ENCODE peak calls at places on chromosomes 3 and 15, in five cellular contexts. One of them, this sample, is unnamed.

GRCh38 chr3:186413615-186414415 is 51.8 kb upstream of the DGKG start:
- DNase-seq in A549: no peak
- DNase-seq in WTC11: peak
- DNase-seq in HCT116: no peak
- DNase-seq in HepG2: no peak
- DNase-seq in this sample: peak

GRCh38 chr3:160577551-160578195 is 12.3 kb upstream of the KPNA4 start:
- DNase-seq in HCT116: peak
- DNase-seq in WTC11: no peak
- DNase-seq in A549: no peak
- DNase-seq in HepG2: peak
- DNase-seq in this sample: no peak

GRCh38 chr15:38217181-38217580 is 35.5 kb upstream of the SPRED1 start:
- DNase-seq in HepG2: no peak
- DNase-seq in HCT116: no peak
- DNase-seq in WTC11: no peak
- DNase-seq in A549: no peak
- DNase-seq in this sample: peak

GRCh38 chr3:180059351-180059750 is 22.6 kb upstream of the PEX5L start:
- DNase-seq in WTC11: no peak
- DNase-seq in HepG2: no peak
- DNase-seq in A549: no peak
- DNase-seq in HCT116: no peak
- DNase-seq in this sample: no peak

GRCh38 chr15:48469681-48470080 is 138.5 kb downstream of the DUT start:
- DNase-seq in WTC11: no peak
- DNase-seq in A549: no peak
- DNase-seq in HepG2: no peak
- DNase-seq in HCT116: no peak
- DNase-seq in this sample: no peak

GRCh38 chr3:45244356-45244755 is 18.3 kb upstream of the TMEM158 start:
- DNase-seq in A549: no peak
- DNase-seq in WTC11: no peak
- DNase-seq in HCT116: no peak
- DNase-seq in HepG2: no peak
- DNase-seq in this sample: no peak

GRCh38 chr3:151837057-151837456 is 23.1 kb downstream of the AADAC start:
- DNase-seq in HepG2: no peak
- DNase-seq in A549: peak
- DNase-seq in HCT116: peak
- DNase-seq in WTC11: no peak
- DNase-seq in this sample: peak

GRCh38 chr15:31365655-31366127 is 39.1 kb downstream of the KLF13 start:
- DNase-seq in A549: no peak
- DNase-seq in WTC11: peak
- DNase-seq in HCT116: no peak
- DNase-seq in HepG2: no peak
- DNase-seq in this sample: peak

GRCh38 chr3:58296269-58296668 is 9.8 kb upstream of the RPP14 start:
- DNase-seq in HepG2: no peak
- DNase-seq in HCT116: no peak
- DNase-seq in WTC11: no peak
- DNase-seq in A549: no peak
- DNase-seq in this sample: no peak

GRCh38 chr3:29430558-29430971 is 149.7 kb downstream of the RBMS3 start:
- DNase-seq in HepG2: no peak
- DNase-seq in HCT116: no peak
- DNase-seq in WTC11: no peak
- DNase-seq in A549: no peak
- DNase-seq in this sample: no peak

GRCh38 chr3:72756900-72757299 is 91.3 kb downstream of the SHQ1 start:
- DNase-seq in HCT116: no peak
- DNase-seq in WTC11: no peak
- DNase-seq in A549: no peak
- DNase-seq in HepG2: no peak
- DNase-seq in this sample: peak

GRCh38 chr15:90716317-90716975 is 700 bp upstream of the BLM start:
- DNase-seq in HCT116: no peak
- DNase-seq in A549: no peak
- DNase-seq in HepG2: no peak
- DNase-seq in WTC11: no peak
- DNase-seq in this sample: peak

GRCh38 chr3:20822251-20822650 is 636.2 kb upstream of the SGO1 start:
- DNase-seq in HepG2: no peak
- DNase-seq in A549: no peak
- DNase-seq in WTC11: no peak
- DNase-seq in HCT116: no peak
- DNase-seq in this sample: no peak

GRCh38 chr3:120468635-120469295 is 18.0 kb upstream of the FSTL1 start:
- DNase-seq in HepG2: no peak
- DNase-seq in A549: no peak
- DNase-seq in HCT116: no peak
- DNase-seq in WTC11: no peak
- DNase-seq in this sample: no peak

GRCh38 chr3:30098206-30098605 is 508.2 kb upstream of the TGFBR2 start:
- DNase-seq in A549: no peak
- DNase-seq in HCT116: no peak
- DNase-seq in HepG2: no peak
- DNase-seq in WTC11: no peak
- DNase-seq in this sample: no peak

GRCh38 chr3:111823341-111823830 is 35.7 kb upstream of the PHLDB2 start:
- DNase-seq in A549: no peak
- DNase-seq in HepG2: no peak
- DNase-seq in HCT116: no peak
- DNase-seq in WTC11: no peak
- DNase-seq in this sample: no peak

GRCh38 chr3:114213669-114214541 is 23.5 kb downstream of the ZNF80 start:
- DNase-seq in HepG2: no peak
- DNase-seq in HCT116: no peak
- DNase-seq in A549: no peak
- DNase-seq in WTC11: no peak
- DNase-seq in this sample: peak

GRCh38 chr15:55827204-55827603 is 84.3 kb upstream of the PRTG start:
- DNase-seq in A549: no peak
- DNase-seq in HCT116: no peak
- DNase-seq in HepG2: no peak
- DNase-seq in WTC11: no peak
- DNase-seq in this sample: no peak

DNA sequence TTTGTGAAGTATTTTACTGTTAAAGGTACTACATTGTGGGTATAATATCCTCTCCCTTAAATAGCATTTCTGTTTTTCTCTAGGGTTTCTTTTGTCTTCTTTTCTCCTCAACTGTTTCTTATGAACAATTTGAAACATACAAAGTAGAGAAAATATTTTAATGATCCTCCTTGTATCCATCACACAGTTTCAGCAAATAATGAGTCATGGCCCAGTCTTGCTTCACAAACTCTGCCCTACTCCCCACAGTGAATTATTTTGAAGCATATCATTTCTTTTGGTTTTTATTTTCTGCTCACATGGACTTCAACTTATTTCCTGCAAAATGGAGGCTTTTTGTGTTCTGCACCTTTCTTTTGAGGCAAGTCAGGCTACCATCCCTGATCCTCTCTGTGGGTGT is 6.1 kb upstream of the SCAANT1 start:
- DNase-seq in WTC11: no peak
- DNase-seq in A549: no peak
- DNase-seq in HepG2: no peak
- DNase-seq in HCT116: no peak
- DNase-seq in this sample: no peak
- TF ChIP-seq MAX in WTC11: no peak
- TF ChIP-seq MAX in A549: no peak
- TF ChIP-seq MAX in HepG2: no peak
- TF ChIP-seq MAX in HCT116: no peak
- TF ChIP-seq MAX in this sample: no peak

GRCh38 chr3:11195721-11196332 is 41.5 kb downstream of the HRH1 start:
- DNase-seq in A549: no peak
- DNase-seq in HepG2: no peak
- DNase-seq in WTC11: no peak
- DNase-seq in HCT116: no peak
- DNase-seq in this sample: peak
- TF ChIP-seq CTCF in A549: no peak
- TF ChIP-seq CTCF in HepG2: no peak
- TF ChIP-seq CTCF in WTC11: no peak
- TF ChIP-seq CTCF in HCT116: no peak
- TF ChIP-seq CTCF in this sample: no peak

DNA sequence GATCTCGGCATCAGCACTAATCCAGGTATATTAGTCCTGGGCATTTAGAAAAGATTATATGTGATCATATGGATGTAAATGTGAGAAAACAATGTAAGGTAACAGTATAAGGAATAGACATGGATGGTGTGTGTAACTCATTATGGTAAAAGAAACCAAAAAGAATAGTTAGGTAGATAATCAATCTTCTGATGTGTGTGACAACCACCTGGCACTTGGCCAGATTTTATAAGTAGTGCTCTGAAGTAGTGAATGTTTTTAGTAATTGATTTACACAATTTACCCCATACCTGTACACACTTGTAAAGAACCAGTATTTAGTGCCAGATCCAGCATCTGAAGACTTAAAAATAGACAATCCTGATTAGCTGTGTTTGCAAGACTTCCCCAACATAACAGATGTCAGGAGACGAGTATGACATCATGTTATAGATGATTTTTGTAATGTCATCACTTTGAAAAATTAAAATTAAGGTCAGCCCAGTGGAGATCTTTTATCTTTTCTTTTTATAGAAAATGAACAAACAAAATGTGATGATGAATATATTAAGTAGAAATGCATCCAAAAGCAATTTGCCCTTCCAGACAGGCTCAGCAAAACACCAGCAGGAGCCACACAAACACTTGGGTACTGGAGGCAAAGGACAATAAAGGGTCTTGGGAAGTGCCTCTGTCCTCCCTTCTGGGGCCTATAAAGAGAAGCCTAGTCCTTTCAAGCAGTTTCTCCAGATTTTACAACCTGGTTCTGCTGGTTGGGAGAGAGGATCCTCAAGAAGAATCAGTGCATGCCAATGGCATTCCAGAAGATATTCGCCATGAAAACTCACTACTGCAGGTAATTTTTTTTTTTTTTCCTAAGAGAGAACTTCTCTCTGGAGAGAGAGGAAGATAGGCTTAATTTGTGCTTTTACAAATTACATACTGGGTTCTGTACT is 140.7 kb downstream of the MECOM start:
- DNase-seq in HCT116: no peak
- DNase-seq in WTC11: no peak
- DNase-seq in HepG2: no peak
- DNase-seq in A549: no peak
- DNase-seq in this sample: no peak
- TF ChIP-seq MAX in HCT116: no peak
- TF ChIP-seq MAX in WTC11: no peak
- TF ChIP-seq MAX in HepG2: no peak
- TF ChIP-seq MAX in A549: no peak
- TF ChIP-seq MAX in this sample: no peak

GRCh38 chr15:70514236-70514635 is 249.1 kb downstream of the UACA start:
- DNase-seq in A549: no peak
- DNase-seq in WTC11: no peak
- DNase-seq in HCT116: no peak
- DNase-seq in HepG2: no peak
- DNase-seq in this sample: no peak

GRCh38 chr15:70513818-70514217 is 249.5 kb downstream of the UACA start:
- DNase-seq in HCT116: no peak
- DNase-seq in WTC11: no peak
- DNase-seq in A549: no peak
- DNase-seq in HepG2: no peak
- DNase-seq in this sample: no peak

GRCh38 chr15:70510433-70510832 is 252.9 kb downstream of the UACA start:
- DNase-seq in WTC11: no peak
- DNase-seq in HepG2: no peak
- DNase-seq in A549: no peak
- DNase-seq in HCT116: no peak
- DNase-seq in this sample: no peak

GRCh38 chr15:70509282-70510272 is 253.8 kb downstream of the UACA start:
- DNase-seq in HCT116: no peak
- DNase-seq in WTC11: no peak
- DNase-seq in HepG2: no peak
- DNase-seq in A549: no peak
- DNase-seq in this sample: peak

DNA sequence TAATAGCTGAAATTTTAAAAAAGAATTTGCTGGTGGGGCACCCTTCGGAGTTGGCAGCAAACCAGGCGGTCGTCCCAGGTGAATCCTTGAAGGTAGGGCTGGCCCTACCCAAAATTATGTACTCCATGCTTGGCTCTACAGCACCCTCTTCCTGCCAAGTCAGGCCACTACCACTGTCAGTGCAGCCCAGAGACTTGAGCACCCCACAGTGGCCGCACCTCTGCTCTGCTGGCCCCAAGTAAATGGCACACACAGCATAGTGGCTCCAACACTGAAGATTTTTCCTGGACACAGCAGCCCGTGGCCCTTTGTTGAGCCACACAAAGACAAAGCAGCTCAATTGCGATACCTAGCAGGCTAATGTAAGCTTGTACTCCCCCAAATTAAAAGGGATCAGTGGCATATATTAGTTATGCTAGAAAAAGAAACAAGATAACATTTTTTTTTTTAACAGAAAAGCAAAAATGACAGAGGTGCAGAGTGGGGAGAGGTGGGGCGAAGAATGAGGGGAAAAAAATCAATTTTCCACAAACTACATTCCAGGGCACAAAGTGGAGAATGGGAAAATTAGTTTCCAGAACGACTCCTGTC is 250.5 kb downstream of the UACA start:
- DNase-seq in A549: peak
- DNase-seq in HepG2: peak
- DNase-seq in WTC11: peak
- DNase-seq in HCT116: peak
- DNase-seq in this sample: peak
- TF ChIP-seq CTCF in A549: peak
- TF ChIP-seq CTCF in HepG2: peak
- TF ChIP-seq CTCF in WTC11: peak
- TF ChIP-seq CTCF in HCT116: peak
- TF ChIP-seq CTCF in this sample: peak

GRCh38 chr3:33578325-33579180 is 138.3 kb upstream of the UBP1 start:
- DNase-seq in HCT116: no peak
- DNase-seq in HepG2: peak
- DNase-seq in A549: peak
- DNase-seq in WTC11: no peak
- DNase-seq in this sample: no peak

GRCh38 chr3:33581666-33582065 is 136.4 kb downstream of the CLASP2 start:
- DNase-seq in HepG2: no peak
- DNase-seq in WTC11: no peak
- DNase-seq in A549: no peak
- DNase-seq in HCT116: no peak
- DNase-seq in this sample: no peak

GRCh38 chr3:33579181-33579510 is 138.9 kb downstream of the CLASP2 start:
- DNase-seq in HCT116: no peak
- DNase-seq in WTC11: no peak
- DNase-seq in A549: no peak
- DNase-seq in HepG2: no peak
- DNase-seq in this sample: no peak

GRCh38 chr3:33577588-33577987 is 137.4 kb upstream of the UBP1 start:
- DNase-seq in HCT116: no peak
- DNase-seq in HepG2: no peak
- DNase-seq in WTC11: no peak
- DNase-seq in A549: no peak
- DNase-seq in this sample: no peak

GRCh38 chr3:33579843-33580242 is 138.2 kb downstream of the CLASP2 start:
- DNase-seq in A549: no peak
- DNase-seq in HepG2: no peak
- DNase-seq in WTC11: no peak
- DNase-seq in HCT116: no peak
- DNase-seq in this sample: no peak
- TF ChIP-seq MAX in A549: no peak
- TF ChIP-seq MAX in HepG2: no peak
- TF ChIP-seq MAX in WTC11: no peak
- TF ChIP-seq MAX in HCT116: no peak
- TF ChIP-seq MAX in this sample: no peak

GRCh38 chr15:101064795-101065569 is 145.8 kb downstream of the LRRK1 start:
- DNase-seq in HCT116: no peak
- DNase-seq in HepG2: no peak
- DNase-seq in WTC11: no peak
- DNase-seq in A549: no peak
- DNase-seq in this sample: no peak
- TF ChIP-seq CTCF in HCT116: no peak
- TF ChIP-seq CTCF in HepG2: no peak
- TF ChIP-seq CTCF in WTC11: no peak
- TF ChIP-seq CTCF in A549: no peak
- TF ChIP-seq CTCF in this sample: no peak